ENCODE peak calls at places on chromosomes 3 and 15, in five cellular contexts. O is mucosa of gallbladder; H is stimulated activated CD4-positive, alpha-beta T cell treated with anti-CD3 and anti-CD28 coated beads, TNF-alpha, amount 100 ng/mL, for 4 hours; E is WTC11; Q is mesothelial cell of epicardium. T is an unnamed sample.

GRCh38 chr3:194204793-194205065 is 68.8 kb downstream of the HES1 start:
- DNase-seq in H (no peak), Q (no peak), O (no peak), E (no peak), T (no peak)

GRCh38 chr15:63763476-63764123 is 70.1 kb downstream of the HERC1 start:
- DNase-seq in H (no peak), Q (no peak), O (no peak), E (no peak), T (peak; percentile 53)

GRCh38 chr15:31148622-31149505 is 47.3 kb upstream of the TRPM1 start:
- DNase-seq in E (no peak), H (no peak), Q (no peak), O (no peak), T (no peak)

GRCh38 chr3:149648525-149648924 is 9.3 kb downstream of the WWTR1 start:
- DNase-seq in E (no peak), H (no peak), O (peak; percentile 38), Q (no peak), T (no peak)

GRCh38 chr3:29453278-29453961 is 172.5 kb downstream of the RBMS3 start:
- DNase-seq in E (no peak), Q (no peak), H (no peak), O (peak; percentile 42), T (peak; percentile 46)

GRCh38 chr3:14717307-14717706 is 42.4 kb downstream of the C3orf20 start:
- DNase-seq in O (no peak), E (no peak), H (no peak), Q (no peak), T (no peak)

GRCh38 chr15:69498282-69498681 is 45.7 kb downstream of the RPLP1 start:
- DNase-seq in H (no peak), O (no peak), Q (no peak), E (no peak), T (no peak)

GRCh38 chr3:139559541-139559940 is 20.0 kb upstream of the RBP1 start:
- DNase-seq in O (no peak), E (no peak), H (no peak), Q (no peak), T (peak; percentile 93)

GRCh38 chr3:112667599-112667998 is 26.7 kb upstream of the CCDC80 start:
- DNase-seq in Q (no peak), E (no peak), O (no peak), H (no peak), T (no peak)

GRCh38 chr3:78314327-78314726 is 1274.4 kb downstream of the ROBO2 start:
- DNase-seq in E (no peak), H (no peak), O (no peak), Q (no peak), T (no peak)

GRCh38 chr3:13241621-13242363 is 168.6 kb upstream of the IQSEC1 start:
- DNase-seq in Q (no peak), O (no peak), H (no peak), E (no peak), T (no peak)

GRCh38 chr3:153829596-153830170 is 291.5 kb upstream of the ARHGEF26 start:
- DNase-seq in Q (no peak), O (no peak), H (no peak), E (no peak), T (peak; percentile 43)

GRCh38 chr3:81910244-81910852 is 148.9 kb upstream of the GBE1 start:
- DNase-seq in E (peak; percentile 15), O (peak; percentile 14), Q (no peak), H (peak; percentile 1), T (peak; percentile 36)

GRCh38 chr3:171028779-171029232 is 2.3 kb upstream of the SLC2A2 start:
- DNase-seq in H (no peak), E (no peak), O (peak; percentile 14), Q (no peak), T (peak; percentile 96)

GRCh38 chr3:127680146-127680661 is 7.5 kb downstream of the ABTB1 start:
- DNase-seq in H (no peak), E (peak; percentile 7), O (no peak), Q (peak; percentile 21), T (no peak)

GRCh38 chr3:10503217-10503796 is 2.1 kb downstream of the ATP2B2 start:
- DNase-seq in Q (no peak), H (no peak), O (no peak), E (no peak), T (no peak)

GRCh38 chr3:183108002-183108449 is 8.7 kb upstream of the MCCC1 start:
- DNase-seq in E (no peak), Q (no peak), H (no peak), O (no peak), T (peak; percentile 34)

GRCh38 chr3:53748512-53749271 is 97.5 kb downstream of the CHDH start:
- DNase-seq in E (no peak), Q (no peak), O (no peak), H (no peak), T (no peak)

GRCh38 chr3:94001191-94001590 is 21.2 kb downstream of the ARL13B start:
- DNase-seq in Q (no peak), H (no peak), O (no peak), E (no peak), T (no peak)

GRCh38 chr15:83890584-83890983 is 236.7 kb downstream of the ADAMTSL3 start:
- DNase-seq in E (no peak), O (no peak), H (no peak), Q (no peak), T (no peak)

GRCh38 chr15:88636654-88637053 is 2.2 kb upstream of the ISG20 start:
- DNase-seq in O (no peak), H (no peak), E (no peak), Q (no peak), T (no peak)

GRCh38 chr3:9206287-9206686 is 43.2 kb downstream of the SRGAP3 start:
- DNase-seq in H (no peak), E (no peak), Q (no peak), O (no peak), T (no peak)

GRCh38 chr3:179149239-179149887 is 1.2 kb downstream of the PIK3CA start:
- DNase-seq in Q (no peak), E (no peak), H (no peak), O (no peak), T (peak; percentile 49)

GRCh38 chr15:57201578-57201977 is 174.7 kb upstream of the CGNL1 start:
- DNase-seq in O (no peak), Q (no peak), E (no peak), H (no peak), T (no peak)

GRCh38 chr3:17151598-17152373 is 267.0 kb downstream of the PLCL2 start:
- DNase-seq in H (peak; percentile 75), Q (no peak), E (no peak), O (peak; percentile 45), T (no peak)

GRCh38 chr3:139113231-139113749 is 68.6 kb upstream of the PRR23C start:
- DNase-seq in H (no peak), Q (peak; percentile 10), E (no peak), O (no peak), T (peak; percentile 64)

GRCh38 chr15:62020576-62021160 is 39.6 kb downstream of the VPS13C start:
- DNase-seq in H (no peak), O (no peak), Q (no peak), E (no peak), T (peak; percentile 19)

GRCh38 chr3:188439080-188439479 is 285.1 kb downstream of the LPP start:
- DNase-seq in Q (no peak), H (no peak), E (no peak), O (no peak), T (peak; percentile 31)

GRCh38 chr3:14216257-14217048 is 37.8 kb downstream of the LSM3 start:
- DNase-seq in H (no peak), E (peak; percentile 82), O (peak; percentile 77), Q (no peak), T (peak; percentile 74)

GRCh38 chr3:128794067-128794768 is 68.2 kb downstream of the RAB7A start:
- DNase-seq in O (no peak), H (no peak), Q (no peak), E (no peak), T (peak; percentile 93)

GRCh38 chr15:57218826-57219576 is 157.3 kb upstream of the CGNL1 start:
- DNase-seq in Q (no peak), E (no peak), O (no peak), H (no peak), T (peak; percentile 62)

T was measured in M059J.